ENCODE peak calls at places on chromosomes 12 and 14, in five cellular contexts. One of them, this sample, is unnamed.

GRCh38 chr12:27351476-27351875 is 18.8 kb downstream of the BMAL2 start:
- DNase-seq in A549: no peak
- DNase-seq in K562: no peak
- DNase-seq in GM12878: no peak
- DNase-seq in HepG2: no peak
- DNase-seq in this sample: no peak

GRCh38 chr12:71610036-71610795 is 53.4 kb downstream of the ZFC3H1 start:
- DNase-seq in A549: no peak
- DNase-seq in K562: no peak
- DNase-seq in GM12878: no peak
- DNase-seq in HepG2: no peak
- DNase-seq in this sample: no peak

GRCh38 chr14:85221832-85222231 is 308.1 kb upstream of the FLRT2 start:
- DNase-seq in A549: no peak
- DNase-seq in K562: no peak
- DNase-seq in GM12878: no peak
- DNase-seq in HepG2: no peak
- DNase-seq in this sample: no peak

GRCh38 chr12:78483767-78484315 is 380.7 kb upstream of the SYT1 start:
- DNase-seq in A549: no peak
- DNase-seq in K562: no peak
- DNase-seq in GM12878: no peak
- DNase-seq in HepG2: no peak
- DNase-seq in this sample: no peak

GRCh38 chr14:99240512-99241313 is 31.3 kb downstream of the BCL11B start:
- DNase-seq in A549: no peak
- DNase-seq in K562: no peak
- DNase-seq in GM12878: no peak
- DNase-seq in HepG2: no peak
- DNase-seq in this sample: no peak

GRCh38 chr14:35261774-35262173 is 30.4 kb upstream of the PSMA6 start:
- DNase-seq in A549: peak; percentile 10
- DNase-seq in K562: no peak
- DNase-seq in GM12878: no peak
- DNase-seq in HepG2: no peak
- DNase-seq in this sample: no peak

GRCh38 chr12:122834921-122835692 is at the start of gene HIP1R:
- DNase-seq in A549: peak; percentile 49
- DNase-seq in K562: peak; percentile 93
- DNase-seq in GM12878: no peak
- DNase-seq in HepG2: no peak
- DNase-seq in this sample: peak; percentile 59

GRCh38 chr12:130971871-130972588 is 18.3 kb downstream of the ADGRD1 start:
- DNase-seq in A549: no peak
- DNase-seq in K562: no peak
- DNase-seq in GM12878: no peak
- DNase-seq in HepG2: peak; percentile 68
- DNase-seq in this sample: no peak

GRCh38 chr14:20782280-20782890 is 1.3 kb downstream of the RNASE6 start:
- DNase-seq in A549: no peak
- DNase-seq in K562: no peak
- DNase-seq in GM12878: no peak
- DNase-seq in HepG2: no peak
- DNase-seq in this sample: peak; percentile 40

GRCh38 chr12:128844031-128844635 is 9.1 kb upstream of the GLT1D1 start:
- DNase-seq in A549: no peak
- DNase-seq in K562: no peak
- DNase-seq in GM12878: no peak
- DNase-seq in HepG2: peak; percentile 17
- DNase-seq in this sample: peak; percentile 63

GRCh38 chr12:124545508-124546418 is 21.6 kb downstream of the NCOR2 start:
- DNase-seq in A549: no peak
- DNase-seq in K562: no peak
- DNase-seq in GM12878: peak; percentile 76
- DNase-seq in HepG2: no peak
- DNase-seq in this sample: no peak

GRCh38 chr14:71586131-71586893 is 345.9 kb upstream of the RGS6 start:
- DNase-seq in A549: no peak
- DNase-seq in K562: no peak
- DNase-seq in GM12878: no peak
- DNase-seq in HepG2: no peak
- DNase-seq in this sample: peak; percentile 24

GRCh38 chr14:68796418-68797101 is 3.7 kb upstream of the ZFP36L1 start:
- DNase-seq in A549: no peak
- DNase-seq in K562: no peak
- DNase-seq in GM12878: no peak
- DNase-seq in HepG2: no peak
- DNase-seq in this sample: peak; percentile 97

GRCh38 chr12:64400041-64400440 is 4.2 kb upstream of the XPOT start:
- DNase-seq in A549: peak; percentile 40
- DNase-seq in K562: no peak
- DNase-seq in GM12878: no peak
- DNase-seq in HepG2: no peak
- DNase-seq in this sample: peak; percentile 71

GRCh38 chr12:71478277-71478676 is 38.7 kb downstream of the LGR5 start:
- DNase-seq in A549: no peak
- DNase-seq in K562: no peak
- DNase-seq in GM12878: no peak
- DNase-seq in HepG2: no peak
- DNase-seq in this sample: no peak

GRCh38 chr12:89436062-89436461 is 83.8 kb upstream of the DUSP6 start:
- DNase-seq in A549: no peak
- DNase-seq in K562: no peak
- DNase-seq in GM12878: no peak
- DNase-seq in HepG2: no peak
- DNase-seq in this sample: no peak

GRCh38 chr14:34496679-34497513 is 34.9 kb upstream of the SPTSSA start:
- DNase-seq in A549: peak; percentile 99
- DNase-seq in K562: peak; percentile 68
- DNase-seq in GM12878: no peak
- DNase-seq in HepG2: peak; percentile 99
- DNase-seq in this sample: peak; percentile 76

GRCh38 chr12:2797721-2798418 is 3.1 kb downstream of the FKBP4 start:
- DNase-seq in A549: no peak
- DNase-seq in K562: no peak
- DNase-seq in GM12878: no peak
- DNase-seq in HepG2: no peak
- DNase-seq in this sample: no peak

GRCh38 chr12:71935594-71935993 is 3.1 kb upstream of the TPH2 start:
- DNase-seq in A549: no peak
- DNase-seq in K562: no peak
- DNase-seq in GM12878: peak; percentile 38
- DNase-seq in HepG2: no peak
- DNase-seq in this sample: no peak

GRCh38 chr14:56797003-56797568 is 13.2 kb downstream of the OTX2 start:
- DNase-seq in A549: no peak
- DNase-seq in K562: no peak
- DNase-seq in GM12878: no peak
- DNase-seq in HepG2: no peak
- DNase-seq in this sample: peak; percentile 50

GRCh38 chr12:26698186-26698585 is 134.8 kb downstream of the ITPR2 start:
- DNase-seq in A549: no peak
- DNase-seq in K562: no peak
- DNase-seq in GM12878: no peak
- DNase-seq in HepG2: no peak
- DNase-seq in this sample: no peak

GRCh38 chr12:122366685-122367475 is 55.6 kb downstream of the CLIP1 start:
- DNase-seq in A549: peak; percentile 88
- DNase-seq in K562: peak; percentile 22
- DNase-seq in GM12878: no peak
- DNase-seq in HepG2: peak; percentile 84
- DNase-seq in this sample: peak; percentile 84

GRCh38 chr14:96260341-96260821 is 4.4 kb downstream of the BDKRB1 start:
- DNase-seq in A549: no peak
- DNase-seq in K562: no peak
- DNase-seq in GM12878: no peak
- DNase-seq in HepG2: no peak
- DNase-seq in this sample: no peak

GRCh38 chr14:64293976-64294671 is at the start of gene ESR2:
- DNase-seq in A549: peak; percentile 13
- DNase-seq in K562: peak; percentile 10
- DNase-seq in GM12878: no peak
- DNase-seq in HepG2: no peak
- DNase-seq in this sample: peak; percentile 51

GRCh38 chr12:12017135-12017581 is 53.6 kb upstream of the BCL2L14 start:
- DNase-seq in A549: no peak
- DNase-seq in K562: no peak
- DNase-seq in GM12878: no peak
- DNase-seq in HepG2: no peak
- DNase-seq in this sample: no peak

GRCh38 chr14:103545219-103545914 is 16.4 kb downstream of the TRMT61A start:
- DNase-seq in A549: no peak
- DNase-seq in K562: no peak
- DNase-seq in GM12878: no peak
- DNase-seq in HepG2: no peak
- DNase-seq in this sample: no peak

GRCh38 chr14:40368314-40368713 is 936.1 kb upstream of the FBXO33 start:
- DNase-seq in A549: no peak
- DNase-seq in K562: no peak
- DNase-seq in GM12878: no peak
- DNase-seq in HepG2: no peak
- DNase-seq in this sample: no peak

GRCh38 chr12:13304924-13305323 is 108.4 kb downstream of the EMP1 start:
- DNase-seq in A549: no peak
- DNase-seq in K562: no peak
- DNase-seq in GM12878: no peak
- DNase-seq in HepG2: no peak
- DNase-seq in this sample: no peak

GRCh38 chr12:122333142-122334087 is 67.1 kb upstream of the VPS33A start:
- DNase-seq in A549: no peak
- DNase-seq in K562: peak; percentile 13
- DNase-seq in GM12878: no peak
- DNase-seq in HepG2: no peak
- DNase-seq in this sample: no peak

GRCh38 chr12:110733089-110733715 is 9.5 kb downstream of the PPP1CC start:
- DNase-seq in A549: no peak
- DNase-seq in K562: no peak
- DNase-seq in GM12878: no peak
- DNase-seq in HepG2: no peak
- DNase-seq in this sample: no peak

GRCh38 chr14:29724991-29725390 is 202.7 kb downstream of the PRKD1 start:
- DNase-seq in A549: peak; percentile 77
- DNase-seq in K562: no peak
- DNase-seq in GM12878: no peak
- DNase-seq in HepG2: no peak
- DNase-seq in this sample: peak; percentile 74

GRCh38 chr14:104026024-104026423 is 59.5 kb upstream of the ASPG start:
- DNase-seq in A549: no peak
- DNase-seq in K562: no peak
- DNase-seq in GM12878: no peak
- DNase-seq in HepG2: no peak
- DNase-seq in this sample: peak; percentile 35

GRCh38 chr14:104442611-104443390 is 136.8 kb upstream of the C14orf180 start:
- DNase-seq in A549: no peak
- DNase-seq in K562: no peak
- DNase-seq in GM12878: no peak
- DNase-seq in HepG2: no peak
- DNase-seq in this sample: no peak

GRCh38 chr12:42213023-42213422 is 25.0 kb downstream of the YAF2 start:
- DNase-seq in A549: no peak
- DNase-seq in K562: no peak
- DNase-seq in GM12878: no peak
- DNase-seq in HepG2: no peak
- DNase-seq in this sample: no peak

GRCh38 chr12:67449591-67450052 is 180.5 kb downstream of the CAND1 start:
- DNase-seq in A549: no peak
- DNase-seq in K562: no peak
- DNase-seq in GM12878: peak; percentile 82
- DNase-seq in HepG2: no peak
- DNase-seq in this sample: no peak
- TF ChIP-seq JUNB in A549: no peak
- TF ChIP-seq JUNB in K562: no peak
- TF ChIP-seq JUNB in GM12878: peak; percentile 73
- TF ChIP-seq JUNB in HepG2: no peak
- TF ChIP-seq JUNB in this sample: no peak

DNA sequence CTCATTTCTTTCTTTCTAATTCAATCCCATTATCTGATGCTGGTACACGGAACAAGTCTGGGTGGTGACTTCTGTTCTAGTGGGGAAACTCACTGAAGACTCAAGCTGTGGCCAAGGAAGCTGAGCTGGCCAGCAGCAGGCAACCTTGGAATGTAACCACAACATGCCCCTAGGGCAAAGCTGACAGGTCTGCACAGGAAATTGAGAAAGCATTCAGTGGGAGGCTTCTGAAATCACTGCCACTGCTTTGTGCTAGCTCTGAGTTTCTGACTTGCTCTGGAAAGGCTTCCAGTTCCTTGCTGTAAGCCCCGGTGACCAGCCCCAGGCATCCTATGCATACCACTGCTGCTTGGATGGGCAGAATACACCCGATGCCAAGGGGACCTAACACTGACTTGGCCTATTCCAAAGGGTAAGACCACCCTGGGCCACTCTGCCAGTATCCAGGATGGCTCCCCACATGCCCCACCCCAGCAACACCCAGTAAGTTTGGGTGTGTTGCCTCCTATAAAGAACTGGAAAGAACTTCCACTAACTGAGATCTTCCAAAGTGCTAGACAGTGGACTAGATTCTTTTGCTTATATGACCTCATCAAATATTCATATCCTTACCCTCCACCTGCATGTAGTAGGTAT is 84.5 kb upstream of the CDKN3 start:
- DNase-seq in A549: peak; percentile 40
- DNase-seq in K562: no peak
- DNase-seq in GM12878: no peak
- DNase-seq in HepG2: no peak
- DNase-seq in this sample: peak; percentile 13
- H3K4me2 ChIP-seq in A549: peak overlapping the region; percentile 36
- H3K4me2 ChIP-seq in K562: no peak overlapping the region
- H3K4me2 ChIP-seq in GM12878: no peak overlapping the region
- H3K4me2 ChIP-seq in HepG2: no peak overlapping the region
- H3K4me2 ChIP-seq in this sample: no peak overlapping the region

GRCh38 chr12:120647375-120647755 is 6.9 kb downstream of the CABP1 start:
- DNase-seq in A549: no peak
- DNase-seq in K562: no peak
- DNase-seq in GM12878: no peak
- DNase-seq in HepG2: no peak
- DNase-seq in this sample: no peak

GRCh38 chr12:120652671-120653435 is 12.4 kb downstream of the CABP1 start:
- DNase-seq in A549: no peak
- DNase-seq in K562: no peak
- DNase-seq in GM12878: no peak
- DNase-seq in HepG2: no peak
- DNase-seq in this sample: no peak

GRCh38 chr12:120650249-120650690 is 9.8 kb downstream of the CABP1 start:
- DNase-seq in A549: no peak
- DNase-seq in K562: no peak
- DNase-seq in GM12878: no peak
- DNase-seq in HepG2: no peak
- DNase-seq in this sample: no peak

GRCh38 chr12:120651821-120652220 is 11.4 kb downstream of the CABP1 start:
- DNase-seq in A549: peak; percentile 49
- DNase-seq in K562: no peak
- DNase-seq in GM12878: no peak
- DNase-seq in HepG2: no peak
- DNase-seq in this sample: peak; percentile 38

GRCh38 chr12:120649442-120650248 is 9.2 kb downstream of the CABP1 start:
- DNase-seq in A549: no peak
- DNase-seq in K562: no peak
- DNase-seq in GM12878: no peak
- DNase-seq in HepG2: no peak
- DNase-seq in this sample: peak; percentile 40
- H3K27ac ChIP-seq in A549: peak overlapping the region; percentile 87
- H3K27ac ChIP-seq in K562: no peak overlapping the region
- H3K27ac ChIP-seq in GM12878: no peak overlapping the region
- H3K27ac ChIP-seq in HepG2: no peak overlapping the region
- H3K27ac ChIP-seq in this sample: peak overlapping the region; percentile 75

GRCh38 chr12:105235747-105236476 is at the start of gene APPL2:
- DNase-seq in A549: peak; percentile 91
- DNase-seq in K562: peak; percentile 91
- DNase-seq in GM12878: peak; percentile 24
- DNase-seq in HepG2: peak; percentile 83
- DNase-seq in this sample: peak; percentile 91
- TF ChIP-seq JUNB in A549: no peak
- TF ChIP-seq JUNB in K562: no peak
- TF ChIP-seq JUNB in GM12878: no peak
- TF ChIP-seq JUNB in HepG2: no peak
- TF ChIP-seq JUNB in this sample: no peak